ENCODE peak calls at places on chromosomes 11 and 22, in five cellular contexts. One of them, this sample, is unnamed.
A peak's percentile ranks its signal among the peaks of the same experiment; 100 is the strongest.

GRCh38 chr22:39567135-39567946 is 3.2 kb upstream of the CACNA1I start:
- DNase-seq in A549: no peak
- DNase-seq in IMR-90: no peak
- DNase-seq in HepG2: no peak
- DNase-seq in GM12878: no peak
- DNase-seq in this sample: no peak

GRCh38 chr22:29478326-29479276 is 1.4 kb upstream of the NEFH start:
- DNase-seq in A549: peak; percentile 28
- DNase-seq in IMR-90: no peak
- DNase-seq in HepG2: no peak
- DNase-seq in GM12878: no peak
- DNase-seq in this sample: peak; percentile 56

GRCh38 chr11:35750315-35750714 is 87.7 kb downstream of the TRIM44 start:
- DNase-seq in A549: no peak
- DNase-seq in IMR-90: no peak
- DNase-seq in HepG2: peak; percentile 50
- DNase-seq in GM12878: no peak
- DNase-seq in this sample: no peak

GRCh38 chr11:30987819-30988218 is 381.7 kb downstream of the DCDC1 start:
- DNase-seq in A549: no peak
- DNase-seq in IMR-90: no peak
- DNase-seq in HepG2: no peak
- DNase-seq in GM12878: no peak
- DNase-seq in this sample: no peak

GRCh38 chr11:103202048-103202651 is 92.9 kb downstream of the DYNC2H1 start:
- DNase-seq in A549: peak; percentile 7
- DNase-seq in IMR-90: peak; percentile 63
- DNase-seq in HepG2: peak; percentile 10
- DNase-seq in GM12878: no peak
- DNase-seq in this sample: peak; percentile 8

GRCh38 chr11:134592391-134592990 is 180.4 kb upstream of the B3GAT1 start:
- DNase-seq in A549: no peak
- DNase-seq in IMR-90: no peak
- DNase-seq in HepG2: peak; percentile 15
- DNase-seq in GM12878: no peak
- DNase-seq in this sample: peak; percentile 45

GRCh38 chr11:124511739-124512138 is 31.7 kb downstream of the OR8B12 start:
- DNase-seq in A549: no peak
- DNase-seq in IMR-90: no peak
- DNase-seq in HepG2: no peak
- DNase-seq in GM12878: no peak
- DNase-seq in this sample: no peak

GRCh38 chr22:25282671-25283561 is 63.5 kb downstream of the CRYBB2 start:
- DNase-seq in A549: no peak
- DNase-seq in IMR-90: no peak
- DNase-seq in HepG2: no peak
- DNase-seq in GM12878: no peak
- DNase-seq in this sample: no peak

GRCh38 chr22:19658057-19658966 is 56.0 kb upstream of the SEPTIN5 start:
- DNase-seq in A549: no peak
- DNase-seq in IMR-90: no peak
- DNase-seq in HepG2: no peak
- DNase-seq in GM12878: no peak
- DNase-seq in this sample: peak; percentile 22

DNA sequence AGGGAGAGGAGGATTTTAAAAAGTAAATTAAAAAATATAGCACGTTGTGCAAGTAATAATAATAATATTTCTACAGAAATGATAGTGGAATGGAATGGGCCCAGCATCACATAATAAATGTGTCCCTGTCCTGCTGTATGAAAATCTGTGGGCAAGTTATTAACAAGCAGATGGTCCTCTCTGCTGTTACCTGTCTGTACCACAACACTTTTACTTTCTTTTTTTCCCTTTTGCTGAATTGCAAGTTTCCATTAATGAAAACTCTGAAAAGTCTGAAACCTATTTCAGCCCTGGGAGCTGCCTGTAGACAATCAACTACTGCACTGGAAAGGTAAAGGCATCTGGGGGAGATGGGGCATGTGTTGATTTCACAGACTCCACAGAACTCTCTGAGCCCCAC is 937.1 kb downstream of the OPCML start:
- DNase-seq in A549: no peak
- DNase-seq in IMR-90: no peak
- DNase-seq in HepG2: no peak
- DNase-seq in GM12878: no peak
- DNase-seq in this sample: no peak
- TF ChIP-seq BHLHE40 in A549: no peak
- TF ChIP-seq BHLHE40 in IMR-90: no peak
- TF ChIP-seq BHLHE40 in HepG2: no peak
- TF ChIP-seq BHLHE40 in GM12878: no peak
- TF ChIP-seq BHLHE40 in this sample: no peak

GRCh38 chr11:120034881-120035620 is 102.9 kb downstream of the TRIM29 start:
- DNase-seq in A549: no peak
- DNase-seq in IMR-90: no peak
- DNase-seq in HepG2: no peak
- DNase-seq in GM12878: no peak
- DNase-seq in this sample: no peak
- TF ChIP-seq BHLHE40 in A549: no peak
- TF ChIP-seq BHLHE40 in IMR-90: no peak
- TF ChIP-seq BHLHE40 in HepG2: no peak
- TF ChIP-seq BHLHE40 in GM12878: no peak
- TF ChIP-seq BHLHE40 in this sample: no peak

GRCh38 chr11:16093889-16094653 is 262.3 kb downstream of the SOX6 start:
- DNase-seq in A549: no peak
- DNase-seq in IMR-90: peak; percentile 10
- DNase-seq in HepG2: peak; percentile 37
- DNase-seq in GM12878: no peak
- DNase-seq in this sample: peak; percentile 75
- TF ChIP-seq BHLHE40 in A549: no peak
- TF ChIP-seq BHLHE40 in IMR-90: no peak
- TF ChIP-seq BHLHE40 in HepG2: no peak
- TF ChIP-seq BHLHE40 in GM12878: no peak
- TF ChIP-seq BHLHE40 in this sample: peak; percentile 73

DNA sequence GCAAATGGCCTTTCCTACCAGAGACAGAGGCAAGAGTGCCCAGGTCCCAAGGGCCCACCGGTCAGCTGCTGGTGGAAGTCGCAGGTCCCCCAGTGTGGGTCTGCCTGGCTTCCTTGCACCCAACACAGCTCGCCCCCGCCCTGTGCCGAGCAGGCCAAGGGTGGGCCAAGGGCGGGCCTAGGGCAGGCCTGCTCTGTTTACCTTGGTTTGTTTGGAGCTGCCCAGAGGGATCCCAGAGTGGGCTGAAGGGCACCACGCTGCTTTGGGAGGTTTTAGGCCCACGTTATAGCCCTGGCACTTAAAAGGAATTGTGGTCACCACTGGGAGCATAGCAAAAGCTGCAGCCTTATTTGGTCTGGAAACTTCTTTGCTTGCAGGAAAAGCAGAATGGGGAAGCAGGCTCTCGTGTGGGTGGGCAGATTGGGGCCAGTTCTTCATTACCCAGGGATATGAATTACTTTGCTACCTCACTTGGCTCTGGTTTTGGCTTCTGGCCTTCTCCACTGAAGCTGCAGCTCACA is 38.0 kb downstream of the MRGPRD start:
- DNase-seq in A549: no peak
- DNase-seq in IMR-90: no peak
- DNase-seq in HepG2: no peak
- DNase-seq in GM12878: no peak
- DNase-seq in this sample: no peak
- TF ChIP-seq BHLHE40 in A549: no peak
- TF ChIP-seq BHLHE40 in IMR-90: no peak
- TF ChIP-seq BHLHE40 in HepG2: no peak
- TF ChIP-seq BHLHE40 in GM12878: no peak
- TF ChIP-seq BHLHE40 in this sample: no peak

GRCh38 chr11:79258606-79259005 is 182.2 kb downstream of the TENM4 start:
- DNase-seq in A549: no peak
- DNase-seq in IMR-90: peak; percentile 62
- DNase-seq in HepG2: no peak
- DNase-seq in GM12878: no peak
- DNase-seq in this sample: no peak
- TF ChIP-seq BHLHE40 in A549: no peak
- TF ChIP-seq BHLHE40 in IMR-90: no peak
- TF ChIP-seq BHLHE40 in HepG2: no peak
- TF ChIP-seq BHLHE40 in GM12878: no peak
- TF ChIP-seq BHLHE40 in this sample: no peak

GRCh38 chr11:74265256-74265655 is 46.2 kb downstream of the P4HA3 start:
- DNase-seq in A549: no peak
- DNase-seq in IMR-90: no peak
- DNase-seq in HepG2: no peak
- DNase-seq in GM12878: no peak
- DNase-seq in this sample: no peak
- TF ChIP-seq BHLHE40 in A549: no peak
- TF ChIP-seq BHLHE40 in IMR-90: no peak
- TF ChIP-seq BHLHE40 in HepG2: no peak
- TF ChIP-seq BHLHE40 in GM12878: no peak
- TF ChIP-seq BHLHE40 in this sample: no peak

GRCh38 chr22:49754674-49755590 is 72.7 kb downstream of the BRD1 start:
- DNase-seq in A549: no peak
- DNase-seq in IMR-90: no peak
- DNase-seq in HepG2: no peak
- DNase-seq in GM12878: no peak
- DNase-seq in this sample: no peak
- TF ChIP-seq BHLHE40 in A549: no peak
- TF ChIP-seq BHLHE40 in IMR-90: no peak
- TF ChIP-seq BHLHE40 in HepG2: no peak
- TF ChIP-seq BHLHE40 in GM12878: no peak
- TF ChIP-seq BHLHE40 in this sample: no peak

GRCh38 chr11:119476666-119477331 is 53.8 kb upstream of the THY1 start:
- DNase-seq in A549: no peak
- DNase-seq in IMR-90: no peak
- DNase-seq in HepG2: no peak
- DNase-seq in GM12878: no peak
- DNase-seq in this sample: no peak

GRCh38 chr11:119473226-119473625 is 50.3 kb upstream of the THY1 start:
- DNase-seq in A549: no peak
- DNase-seq in IMR-90: no peak
- DNase-seq in HepG2: peak; percentile 30
- DNase-seq in GM12878: no peak
- DNase-seq in this sample: no peak

GRCh38 chr11:119476038-119476437 is 53.1 kb upstream of the THY1 start:
- DNase-seq in A549: no peak
- DNase-seq in IMR-90: no peak
- DNase-seq in HepG2: no peak
- DNase-seq in GM12878: no peak
- DNase-seq in this sample: no peak

GRCh38 chr11:119473901-119474681 is 51.1 kb upstream of the THY1 start:
- DNase-seq in A549: no peak
- DNase-seq in IMR-90: no peak
- DNase-seq in HepG2: no peak
- DNase-seq in GM12878: no peak
- DNase-seq in this sample: no peak

DNA sequence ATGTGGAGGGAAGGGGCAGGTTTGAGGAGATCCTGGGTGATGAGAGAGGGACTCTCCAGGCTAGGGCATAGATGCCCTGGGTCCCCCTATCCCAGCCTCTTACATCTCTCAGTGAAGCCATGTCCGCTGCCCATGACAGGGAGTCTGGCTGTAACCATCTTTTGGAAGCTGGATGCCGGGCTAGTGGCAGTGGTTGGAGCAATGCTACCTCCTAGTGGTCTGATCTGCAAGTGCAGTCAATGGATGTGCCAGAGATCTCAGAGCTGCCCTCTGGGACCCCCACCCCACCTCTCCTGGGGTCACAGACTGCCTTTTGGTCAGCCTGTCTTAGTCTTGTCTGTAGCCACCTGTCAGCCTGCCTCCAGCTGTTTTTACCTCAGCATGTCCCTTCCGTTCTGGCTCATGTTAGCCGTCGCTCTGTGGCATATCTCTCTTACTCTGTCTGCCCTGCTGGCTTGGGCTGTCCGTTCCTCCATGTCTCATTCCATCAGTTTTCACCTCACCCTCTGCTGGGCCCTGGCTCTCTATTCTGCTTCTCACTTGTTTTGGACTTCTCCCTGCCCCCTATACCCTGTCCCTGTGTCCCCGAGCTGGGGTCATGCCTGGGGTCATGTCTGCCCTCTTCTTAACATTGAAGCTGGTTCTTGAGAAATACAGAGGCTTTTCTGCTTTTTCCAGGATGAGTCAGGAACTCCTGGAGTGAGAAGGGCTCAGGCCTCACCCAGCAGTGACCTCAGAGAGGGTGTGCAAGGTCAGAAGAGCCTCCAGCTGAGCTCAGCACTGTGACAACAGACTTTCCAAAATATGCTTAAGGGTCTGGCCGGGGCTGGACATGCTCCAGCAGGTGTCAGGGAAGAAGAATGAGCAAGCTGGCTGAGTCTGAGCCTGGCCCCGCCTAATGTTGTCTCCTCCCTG is 52.0 kb upstream of the THY1 start:
- DNase-seq in A549: peak; percentile 42
- DNase-seq in IMR-90: peak; percentile 82
- DNase-seq in HepG2: peak; percentile 56
- DNase-seq in GM12878: no peak
- DNase-seq in this sample: peak; percentile 80
- TF ChIP-seq BHLHE40 in A549: no peak
- TF ChIP-seq BHLHE40 in IMR-90: no peak
- TF ChIP-seq BHLHE40 in HepG2: no peak
- TF ChIP-seq BHLHE40 in GM12878: no peak
- TF ChIP-seq BHLHE40 in this sample: no peak

This sample was measured in K562.